ENCODE peak calls at places on chromosomes 6 and 20, in eight cellular contexts. One of them, this sample, is unnamed.

GRCh38 chr6:135577059-135577538 is 79.6 kb upstream of the AHI1 start:
- DNase-seq in MM.1S: no peak
- DNase-seq in NB4: peak
- DNase-seq in OCI-LY7: peak
- DNase-seq in cardiac fibroblast: no peak
- DNase-seq in foreskin fibroblast: no peak
- DNase-seq in A549: no peak
- DNase-seq in fibroblast of the aortic adventitia: no peak
- DNase-seq in this sample: no peak

GRCh38 chr20:46040902-46041535 is 12.0 kb downstream of the SLC12A5 start:
- DNase-seq in OCI-LY7: peak
- DNase-seq in A549: peak
- DNase-seq in fibroblast of the aortic adventitia: peak
- DNase-seq in cardiac fibroblast: peak
- DNase-seq in NB4: peak
- DNase-seq in foreskin fibroblast: peak
- DNase-seq in MM.1S: peak
- DNase-seq in this sample: no peak

GRCh38 chr6:129306826-129307225 is 403.2 kb downstream of the ARHGAP18 start:
- DNase-seq in NB4: no peak
- DNase-seq in cardiac fibroblast: no peak
- DNase-seq in A549: no peak
- DNase-seq in fibroblast of the aortic adventitia: no peak
- DNase-seq in MM.1S: no peak
- DNase-seq in foreskin fibroblast: no peak
- DNase-seq in OCI-LY7: no peak
- DNase-seq in this sample: no peak

GRCh38 chr20:59678286-59678685 is 73.9 kb downstream of the PHACTR3 start:
- DNase-seq in MM.1S: no peak
- DNase-seq in fibroblast of the aortic adventitia: no peak
- DNase-seq in OCI-LY7: no peak
- DNase-seq in A549: no peak
- DNase-seq in foreskin fibroblast: no peak
- DNase-seq in cardiac fibroblast: no peak
- DNase-seq in NB4: no peak
- DNase-seq in this sample: no peak

GRCh38 chr20:12594410-12595130 is 414.2 kb upstream of the SPTLC3 start:
- DNase-seq in foreskin fibroblast: no peak
- DNase-seq in A549: peak
- DNase-seq in MM.1S: no peak
- DNase-seq in cardiac fibroblast: peak
- DNase-seq in NB4: peak
- DNase-seq in OCI-LY7: no peak
- DNase-seq in fibroblast of the aortic adventitia: no peak
- DNase-seq in this sample: no peak

GRCh38 chr20:34771680-34772081 is 53.8 kb downstream of the NCOA6 start:
- DNase-seq in cardiac fibroblast: no peak
- DNase-seq in NB4: no peak
- DNase-seq in fibroblast of the aortic adventitia: no peak
- DNase-seq in OCI-LY7: no peak
- DNase-seq in MM.1S: peak
- DNase-seq in A549: no peak
- DNase-seq in foreskin fibroblast: peak
- DNase-seq in this sample: peak

GRCh38 chr20:46010491-46011405 is 2.0 kb downstream of the MMP9 start:
- DNase-seq in OCI-LY7: no peak
- DNase-seq in foreskin fibroblast: no peak
- DNase-seq in cardiac fibroblast: no peak
- DNase-seq in A549: no peak
- DNase-seq in fibroblast of the aortic adventitia: no peak
- DNase-seq in NB4: no peak
- DNase-seq in MM.1S: no peak
- DNase-seq in this sample: no peak

GRCh38 chr6:47180633-47181032 is 129.1 kb downstream of the TNFRSF21 start:
- DNase-seq in foreskin fibroblast: no peak
- DNase-seq in MM.1S: no peak
- DNase-seq in OCI-LY7: no peak
- DNase-seq in A549: peak
- DNase-seq in fibroblast of the aortic adventitia: peak
- DNase-seq in cardiac fibroblast: peak
- DNase-seq in NB4: peak
- DNase-seq in this sample: peak

GRCh38 chr6:80962382-80962781 is 790.1 kb downstream of the TENT5A start:
- DNase-seq in cardiac fibroblast: no peak
- DNase-seq in MM.1S: no peak
- DNase-seq in foreskin fibroblast: no peak
- DNase-seq in A549: no peak
- DNase-seq in NB4: no peak
- DNase-seq in OCI-LY7: no peak
- DNase-seq in fibroblast of the aortic adventitia: no peak
- DNase-seq in this sample: no peak

GRCh38 chr6:32609731-32610640 is 20.3 kb upstream of the HLA-DRB1 start:
- DNase-seq in cardiac fibroblast: peak
- DNase-seq in fibroblast of the aortic adventitia: peak
- DNase-seq in MM.1S: peak
- DNase-seq in A549: peak
- DNase-seq in OCI-LY7: peak
- DNase-seq in foreskin fibroblast: peak
- DNase-seq in NB4: peak
- DNase-seq in this sample: peak

GRCh38 chr6:44662461-44663121 is 275.1 kb downstream of the CDC5L start:
- DNase-seq in MM.1S: no peak
- DNase-seq in A549: no peak
- DNase-seq in foreskin fibroblast: no peak
- DNase-seq in NB4: no peak
- DNase-seq in OCI-LY7: peak
- DNase-seq in cardiac fibroblast: peak
- DNase-seq in fibroblast of the aortic adventitia: no peak
- DNase-seq in this sample: peak

GRCh38 chr6:156971153-156971882 is 194.1 kb downstream of the ARID1B start:
- DNase-seq in A549: no peak
- DNase-seq in foreskin fibroblast: no peak
- DNase-seq in OCI-LY7: no peak
- DNase-seq in NB4: no peak
- DNase-seq in fibroblast of the aortic adventitia: peak
- DNase-seq in MM.1S: no peak
- DNase-seq in cardiac fibroblast: no peak
- DNase-seq in this sample: peak
- TF ChIP-seq CTCF in A549: no peak
- TF ChIP-seq CTCF in foreskin fibroblast: no peak
- TF ChIP-seq CTCF in OCI-LY7: no peak
- TF ChIP-seq CTCF in NB4: no peak
- TF ChIP-seq CTCF in fibroblast of the aortic adventitia: no peak
- TF ChIP-seq CTCF in MM.1S: no peak
- TF ChIP-seq CTCF in cardiac fibroblast: no peak
- TF ChIP-seq CTCF in this sample: no peak

GRCh38 chr20:3084283-3084985 is at the start of gene AVP:
- DNase-seq in MM.1S: no peak
- DNase-seq in fibroblast of the aortic adventitia: no peak
- DNase-seq in OCI-LY7: no peak
- DNase-seq in A549: no peak
- DNase-seq in cardiac fibroblast: no peak
- DNase-seq in foreskin fibroblast: no peak
- DNase-seq in NB4: no peak
- DNase-seq in this sample: no peak

GRCh38 chr20:3084986-3085360 is 449 bp upstream of the AVP start:
- DNase-seq in NB4: no peak
- DNase-seq in cardiac fibroblast: no peak
- DNase-seq in fibroblast of the aortic adventitia: no peak
- DNase-seq in foreskin fibroblast: no peak
- DNase-seq in OCI-LY7: no peak
- DNase-seq in MM.1S: no peak
- DNase-seq in A549: no peak
- DNase-seq in this sample: no peak

GRCh38 chr20:3082306-3082951 is 2.1 kb downstream of the AVP start:
- DNase-seq in cardiac fibroblast: no peak
- DNase-seq in NB4: no peak
- DNase-seq in fibroblast of the aortic adventitia: no peak
- DNase-seq in foreskin fibroblast: no peak
- DNase-seq in OCI-LY7: no peak
- DNase-seq in MM.1S: no peak
- DNase-seq in A549: no peak
- DNase-seq in this sample: no peak

GRCh38 chr20:3081641-3082040 is 2.9 kb downstream of the AVP start:
- DNase-seq in NB4: no peak
- DNase-seq in OCI-LY7: no peak
- DNase-seq in cardiac fibroblast: no peak
- DNase-seq in fibroblast of the aortic adventitia: no peak
- DNase-seq in MM.1S: no peak
- DNase-seq in A549: no peak
- DNase-seq in foreskin fibroblast: no peak
- DNase-seq in this sample: no peak

DNA sequence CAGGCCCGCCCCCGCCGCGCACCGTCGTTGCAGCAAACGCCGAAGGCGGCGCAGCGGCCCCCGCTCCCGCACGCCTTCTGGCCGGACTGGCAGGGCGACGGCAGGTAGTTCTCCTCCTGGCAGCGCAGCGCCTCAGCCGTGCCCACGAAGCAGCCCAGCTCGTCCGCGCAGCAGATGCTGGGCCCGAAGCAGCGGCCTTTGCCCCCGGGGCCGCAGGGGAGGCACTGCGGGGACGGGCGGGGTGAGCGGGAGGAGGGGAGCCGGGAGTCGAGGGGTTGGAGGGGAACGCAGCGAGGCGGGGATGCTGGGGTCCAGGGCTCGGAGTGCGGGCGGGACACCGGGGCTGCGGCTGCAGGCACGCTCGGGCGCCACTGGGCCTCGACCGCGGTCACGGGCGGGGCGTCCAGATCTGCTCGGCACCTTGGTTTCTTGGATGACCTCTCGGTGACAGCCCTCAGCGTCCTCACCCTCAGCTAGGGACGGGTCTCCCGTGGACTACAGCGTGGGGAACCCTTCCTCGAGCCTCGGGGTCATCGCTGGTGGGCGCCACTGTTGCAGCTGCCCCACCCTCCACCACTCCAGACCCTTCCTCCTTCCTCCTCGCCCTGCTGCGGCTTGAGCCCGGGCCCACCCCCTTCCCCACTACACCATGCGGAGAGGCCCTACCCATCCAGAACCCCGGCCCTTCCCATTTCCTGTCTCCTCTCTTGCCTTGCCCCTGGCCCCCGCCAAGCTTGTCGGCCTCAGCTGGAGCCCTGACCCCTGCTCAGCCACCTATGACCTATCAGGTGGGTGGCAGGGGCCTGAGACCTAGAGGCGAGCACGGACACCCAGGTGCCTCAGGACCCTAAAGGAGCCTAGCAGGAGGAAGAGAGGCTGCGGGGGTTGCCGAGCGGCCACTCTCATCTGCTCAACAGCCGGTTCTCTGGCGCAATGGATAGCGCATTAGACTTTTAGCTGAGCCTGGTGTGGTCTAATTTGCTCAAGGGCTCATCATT is 1.3 kb downstream of the AVP start:
- DNase-seq in OCI-LY7: no peak
- DNase-seq in A549: no peak
- DNase-seq in MM.1S: no peak
- DNase-seq in foreskin fibroblast: no peak
- DNase-seq in cardiac fibroblast: no peak
- DNase-seq in fibroblast of the aortic adventitia: no peak
- DNase-seq in NB4: peak
- DNase-seq in this sample: no peak
- H3K4me3 ChIP-seq in OCI-LY7: no peak
- H3K4me3 ChIP-seq in A549: peak
- H3K4me3 ChIP-seq in MM.1S: no peak
- H3K4me3 ChIP-seq in foreskin fibroblast: no peak
- H3K4me3 ChIP-seq in cardiac fibroblast: no peak
- H3K4me3 ChIP-seq in fibroblast of the aortic adventitia: no peak
- H3K4me3 ChIP-seq in NB4: no peak
- H3K4me3 ChIP-seq in this sample: no peak

GRCh38 chr6:31597006-31597405 is 4.2 kb upstream of the NCR3 start:
- DNase-seq in cardiac fibroblast: peak
- DNase-seq in foreskin fibroblast: no peak
- DNase-seq in OCI-LY7: peak
- DNase-seq in A549: peak
- DNase-seq in MM.1S: peak
- DNase-seq in NB4: peak
- DNase-seq in fibroblast of the aortic adventitia: no peak
- DNase-seq in this sample: peak
- TF ChIP-seq CTCF in cardiac fibroblast: peak
- TF ChIP-seq CTCF in foreskin fibroblast: peak
- TF ChIP-seq CTCF in OCI-LY7: peak
- TF ChIP-seq CTCF in A549: peak
- TF ChIP-seq CTCF in MM.1S: peak
- TF ChIP-seq CTCF in NB4: peak
- TF ChIP-seq CTCF in fibroblast of the aortic adventitia: peak
- TF ChIP-seq CTCF in this sample: peak

GRCh38 chr6:29850011-29850553 is 22.5 kb downstream of the HLA-G start:
- DNase-seq in A549: no peak
- DNase-seq in OCI-LY7: no peak
- DNase-seq in MM.1S: no peak
- DNase-seq in NB4: no peak
- DNase-seq in fibroblast of the aortic adventitia: peak
- DNase-seq in foreskin fibroblast: peak
- DNase-seq in cardiac fibroblast: peak
- DNase-seq in this sample: no peak
- H3K4me3 ChIP-seq in A549: no peak
- H3K4me3 ChIP-seq in OCI-LY7: no peak
- H3K4me3 ChIP-seq in MM.1S: no peak
- H3K4me3 ChIP-seq in NB4: no peak
- H3K4me3 ChIP-seq in fibroblast of the aortic adventitia: peak
- H3K4me3 ChIP-seq in foreskin fibroblast: peak
- H3K4me3 ChIP-seq in cardiac fibroblast: no peak
- H3K4me3 ChIP-seq in this sample: peak

GRCh38 chr6:143023695-143024094 is 37.0 kb upstream of the AIG1 start:
- DNase-seq in MM.1S: no peak
- DNase-seq in OCI-LY7: no peak
- DNase-seq in foreskin fibroblast: no peak
- DNase-seq in NB4: no peak
- DNase-seq in A549: no peak
- DNase-seq in cardiac fibroblast: no peak
- DNase-seq in fibroblast of the aortic adventitia: no peak
- DNase-seq in this sample: no peak
- TF ChIP-seq CTCF in MM.1S: no peak
- TF ChIP-seq CTCF in OCI-LY7: no peak
- TF ChIP-seq CTCF in foreskin fibroblast: no peak
- TF ChIP-seq CTCF in NB4: no peak
- TF ChIP-seq CTCF in A549: no peak
- TF ChIP-seq CTCF in cardiac fibroblast: peak
- TF ChIP-seq CTCF in fibroblast of the aortic adventitia: no peak
- TF ChIP-seq CTCF in this sample: no peak

GRCh38 chr6:125943528-125944433 is 12.8 kb upstream of the HINT3 start:
- DNase-seq in MM.1S: no peak
- DNase-seq in NB4: no peak
- DNase-seq in fibroblast of the aortic adventitia: no peak
- DNase-seq in foreskin fibroblast: no peak
- DNase-seq in A549: no peak
- DNase-seq in OCI-LY7: no peak
- DNase-seq in cardiac fibroblast: no peak
- DNase-seq in this sample: no peak

GRCh38 chr6:125944896-125945295 is 11.7 kb upstream of the HINT3 start:
- DNase-seq in NB4: no peak
- DNase-seq in A549: no peak
- DNase-seq in OCI-LY7: no peak
- DNase-seq in cardiac fibroblast: no peak
- DNase-seq in foreskin fibroblast: no peak
- DNase-seq in fibroblast of the aortic adventitia: no peak
- DNase-seq in MM.1S: no peak
- DNase-seq in this sample: no peak

GRCh38 chr6:125947581-125947980 is 9.0 kb upstream of the HINT3 start:
- DNase-seq in foreskin fibroblast: no peak
- DNase-seq in NB4: no peak
- DNase-seq in OCI-LY7: no peak
- DNase-seq in MM.1S: no peak
- DNase-seq in cardiac fibroblast: peak
- DNase-seq in A549: peak
- DNase-seq in fibroblast of the aortic adventitia: peak
- DNase-seq in this sample: peak

GRCh38 chr6:125944434-125944816 is 12.1 kb upstream of the HINT3 start:
- DNase-seq in fibroblast of the aortic adventitia: peak
- DNase-seq in NB4: peak
- DNase-seq in A549: peak
- DNase-seq in cardiac fibroblast: peak
- DNase-seq in foreskin fibroblast: no peak
- DNase-seq in OCI-LY7: no peak
- DNase-seq in MM.1S: no peak
- DNase-seq in this sample: peak

GRCh38 chr6:125945378-125946141 is 11.0 kb upstream of the HINT3 start:
- DNase-seq in cardiac fibroblast: peak
- DNase-seq in NB4: peak
- DNase-seq in OCI-LY7: no peak
- DNase-seq in MM.1S: no peak
- DNase-seq in A549: peak
- DNase-seq in foreskin fibroblast: no peak
- DNase-seq in fibroblast of the aortic adventitia: peak
- DNase-seq in this sample: no peak
- H3K4me3 ChIP-seq in cardiac fibroblast: no peak
- H3K4me3 ChIP-seq in NB4: no peak
- H3K4me3 ChIP-seq in OCI-LY7: no peak
- H3K4me3 ChIP-seq in MM.1S: no peak
- H3K4me3 ChIP-seq in A549: no peak
- H3K4me3 ChIP-seq in foreskin fibroblast: no peak
- H3K4me3 ChIP-seq in fibroblast of the aortic adventitia: peak
- H3K4me3 ChIP-seq in this sample: no peak

This sample was measured in AG10803.